ENCODE peak calls at places on chromosomes 11 and 22, in nine cellular contexts. A, R, V, T, C, F, U, Y and D are unnamed samples.

GRCh38 chr11:8055836-8056526 is 25.0 kb upstream of the TUB start:
- DNase-seq in A (no peak), R (no peak), V (no peak), T (no peak), C (no peak), F (no peak), U (no peak), Y (no peak), D (no peak)

GRCh38 chr22:40509401-40510134 is 127.0 kb downstream of the MRTFA start:
- DNase-seq in A (no peak), R (no peak), V (peak; percentile 73), T (peak; percentile 88), C (no peak), F (no peak), U (peak; percentile 80), Y (peak; percentile 67), D (peak; percentile 69)

GRCh38 chr11:98734686-98735085 is 286.1 kb upstream of the CNTN5 start:
- DNase-seq in A (no peak), R (no peak), V (no peak), T (no peak), C (no peak), F (no peak), U (no peak), Y (no peak), D (no peak)

GRCh38 chr22:40332319-40332781 is 13.9 kb upstream of the ADSL start:
- DNase-seq in A (no peak), R (peak; percentile 40), V (no peak), T (no peak), C (no peak), F (no peak), U (no peak), Y (no peak), D (no peak)

GRCh38 chr11:16981651-16982194 is 32.5 kb downstream of the PLEKHA7 start:
- DNase-seq in A (no peak), R (peak; percentile 55), V (peak; percentile 93), T (peak; percentile 86), C (no peak), F (no peak), U (peak; percentile 3), Y (no peak), D (no peak)

GRCh38 chr22:37198290-37199102 is 10.4 kb upstream of the C1QTNF6 start:
- DNase-seq in A (peak; percentile 81), R (peak; percentile 97), V (peak; percentile 72), T (peak; percentile 87), C (peak; percentile 82), F (peak; percentile 74), U (no peak), Y (peak; percentile 93), D (no peak)

GRCh38 chr11:116342148-116342547 is 430.6 kb downstream of the BUD13 start:
- DNase-seq in A (no peak), R (no peak), V (no peak), T (no peak), C (no peak), F (no peak), U (no peak), Y (no peak), D (no peak)

GRCh38 chr11:128716661-128717210 is 22.9 kb downstream of the FLI1 start:
- DNase-seq in A (no peak), R (no peak), V (no peak), T (no peak), C (no peak), F (no peak), U (no peak), Y (no peak), D (no peak)

GRCh38 chr22:40203568-40203967 is 25.8 kb downstream of the TNRC6B start:
- DNase-seq in A (no peak), R (no peak), V (no peak), T (no peak), C (peak; percentile 38), F (no peak), U (no peak), Y (no peak), D (no peak)

GRCh38 chr11:123054301-123055065 is 7.5 kb downstream of the HSPA8 start:
- DNase-seq in A (no peak), R (peak; percentile 75), V (peak; percentile 83), T (peak; percentile 58), C (peak; percentile 33), F (peak; percentile 55), U (no peak), Y (no peak), D (peak; percentile 21)

GRCh38 chr11:131759140-131759539 is 388.7 kb downstream of the NTM start:
- DNase-seq in A (no peak), R (no peak), V (no peak), T (no peak), C (no peak), F (no peak), U (no peak), Y (no peak), D (no peak)